ENCODE peak calls at places on chromosome 9, in four cellular contexts. S is stimulated activated CD8-positive, alpha-beta memory T cell treated with anti-CD3 and anti-CD28 coated beads, Interleukin-4, amount 100 ng/mL, for 48 hours; F is activated CD8-positive, alpha-beta memory T cell treated with anti-CD3 and anti-CD28 coated beads for 24 hours; B is activated CD4-positive, alpha-beta T cell treated with anti-CD3 and anti-CD28 coated beads, Interleukin-2, amount 50 U/mL, for 1 hour. C is an unnamed sample.

GRCh38 chr9:101585740-101586139 is 9.0 kb downstream of the PPP3R2 start:
- DNase-seq in S (no peak), F (no peak), B (no peak), C (no peak)

GRCh38 chr9:16328349-16328748 is 542.1 kb downstream of the BNC2 start:
- DNase-seq in S (no peak), F (no peak), B (no peak), C (no peak)

GRCh38 chr9:127634698-127635097 is 22.6 kb downstream of the STXBP1 start:
- DNase-seq in S (no peak), F (no peak), B (no peak), C (no peak)

GRCh38 chr9:20054734-20055133 is 265.9 kb upstream of the SLC24A2 start:
- DNase-seq in S (no peak), F (no peak), B (no peak), C (no peak)

GRCh38 chr9:109063765-109064164 is 50.5 kb upstream of the CTNNAL1 start:
- DNase-seq in S (no peak), F (no peak), B (no peak), C (no peak)

GRCh38 chr9:18427691-18428090 is 46.3 kb upstream of the ADAMTSL1 start:
- DNase-seq in S (no peak), F (no peak), B (no peak), C (no peak)

GRCh38 chr9:6779417-6780241 is 21.9 kb downstream of the KDM4C start:
- DNase-seq in S (no peak), F (peak; percentile 43), B (no peak), C (no peak)

GRCh38 chr9:116717150-116717549 is 30.0 kb downstream of the TRIM32 start:
- DNase-seq in S (no peak), F (no peak), B (no peak), C (no peak)

GRCh38 chr9:86708918-86709835 is 238.1 kb downstream of the GAS1 start:
- DNase-seq in S (no peak), F (no peak), B (no peak), C (no peak)

GRCh38 chr9:72951520-72952393 is 1.1 kb downstream of the ALDH1A1 start:
- DNase-seq in S (no peak), F (no peak), B (no peak), C (no peak)

GRCh38 chr9:101536938-101537337 is 3.3 kb downstream of the RNF20 start:
- DNase-seq in S (peak; percentile 39), F (no peak), B (peak; percentile 13), C (peak; percentile 20)

GRCh38 chr9:784202-784601 is 57.3 kb upstream of the DMRT1 start:
- DNase-seq in S (no peak), F (no peak), B (no peak), C (no peak)

GRCh38 chr9:72954431-72955420 is 1.9 kb upstream of the ALDH1A1 start:
- DNase-seq in S (no peak), F (no peak), B (no peak), C (no peak)

GRCh38 chr9:121318631-121319393 is 50.9 kb downstream of the GSN start:
- DNase-seq in S (no peak), F (no peak), B (no peak), C (no peak)

GRCh38 chr9:136625101-136626065 is 37.3 kb upstream of the EGFL7 start:
- DNase-seq in S (no peak), F (no peak), B (no peak), C (no peak)

GRCh38 chr9:69499959-69500358 is 172.2 kb downstream of the APBA1 start:
- DNase-seq in S (no peak), F (no peak), B (no peak), C (no peak)

GRCh38 chr9:4661165-4662095 is 664 bp upstream of the PLPP6 start:
- DNase-seq in S (no peak), F (no peak), B (no peak), C (no peak)

GRCh38 chr9:90128587-90129190 is 513.9 kb downstream of the DIRAS2 start:
- DNase-seq in S (no peak), F (no peak), B (no peak), C (no peak)

GRCh38 chr9:137492464-137493162 is 33.5 kb upstream of the NSMF start:
- DNase-seq in S (peak; percentile 50), F (no peak), B (no peak), C (no peak)

GRCh38 chr9:36941441-36941840 is 92.6 kb downstream of the PAX5 start:
- DNase-seq in S (no peak), F (no peak), B (no peak), C (no peak)

GRCh38 chr9:18905883-18906649 is 126.9 kb downstream of the SAXO1 start:
- DNase-seq in S (no peak), F (no peak), B (no peak), C (no peak)

GRCh38 chr9:100229136-100229535 is 123.6 kb downstream of the TEX10 start:
- DNase-seq in S (no peak), F (no peak), B (no peak), C (no peak)

GRCh38 chr9:119332522-119332921 is 36.7 kb downstream of the BRINP1 start:
- DNase-seq in S (no peak), F (no peak), B (no peak), C (no peak)

GRCh38 chr9:107894572-107895261 is 405.1 kb upstream of the KLF4 start:
- DNase-seq in S (no peak), F (no peak), B (no peak), C (no peak)

GRCh38 chr9:116791314-116791713 is 104.2 kb downstream of the TRIM32 start:
- DNase-seq in S (no peak), F (no peak), B (no peak), C (no peak)

GRCh38 chr9:4299006-4299795 is 667 bp downstream of the GLIS3 start:
- DNase-seq in S (peak; percentile 35), F (peak; percentile 75), B (peak; percentile 8), C (no peak)

GRCh38 chr9:112007575-112008240 is 111.1 kb downstream of the UGCG start:
- DNase-seq in S (no peak), F (no peak), B (no peak), C (no peak)

GRCh38 chr9:76373173-76373771 is 21.0 kb downstream of the RFK start:
- DNase-seq in S (no peak), F (no peak), B (no peak), C (no peak)

GRCh38 chr9:114946013-114946412 is 15.6 kb upstream of the TNFSF8 start:
- DNase-seq in S (no peak), F (no peak), B (no peak), C (no peak)

GRCh38 chr9:87651431-87651830 is 74.5 kb upstream of the CTSL start:
- DNase-seq in S (no peak), F (no peak), B (no peak), C (no peak)

GRCh38 chr9:131732636-131733340 is 7.1 kb downstream of the RAPGEF1 start:
- DNase-seq in S (peak; percentile 48), F (no peak), B (no peak), C (peak; percentile 67)

GRCh38 chr9:129580211-129580915 is 40.5 kb downstream of the C9orf50 start:
- DNase-seq in S (peak; percentile 61), F (no peak), B (no peak), C (no peak)

GRCh38 chr9:15277400-15278137 is 29.4 kb downstream of the TTC39B start:
- DNase-seq in S (no peak), F (no peak), B (no peak), C (no peak)